ENCODE peak calls at places on chromosomes 2 and 18, in five cellular contexts. One of them, this sample, is unnamed.

GRCh38 chr2:29806461-29806860 is 114.9 kb downstream of the ALK start:
- DNase-seq in transverse colon: no peak
- DNase-seq in ACHN: no peak
- DNase-seq in spleen: no peak
- DNase-seq in RKO: no peak
- DNase-seq in this sample: no peak

GRCh38 chr18:65761636-65762310 is 11.0 kb downstream of the CDH7 start:
- DNase-seq in transverse colon: no peak
- DNase-seq in ACHN: no peak
- DNase-seq in spleen: no peak
- DNase-seq in RKO: no peak
- DNase-seq in this sample: no peak

GRCh38 chr2:44668336-44668735 is 273.2 kb upstream of the SIX3 start:
- DNase-seq in transverse colon: no peak
- DNase-seq in ACHN: peak
- DNase-seq in spleen: no peak
- DNase-seq in RKO: no peak
- DNase-seq in this sample: no peak

GRCh38 chr2:72145658-72146329 is 1.9 kb downstream of the CYP26B1 start:
- DNase-seq in transverse colon: no peak
- DNase-seq in ACHN: no peak
- DNase-seq in spleen: peak
- DNase-seq in RKO: no peak
- DNase-seq in this sample: no peak

GRCh38 chr2:42118759-42119569 is 50.2 kb upstream of the EML4 start:
- DNase-seq in transverse colon: no peak
- DNase-seq in ACHN: no peak
- DNase-seq in spleen: no peak
- DNase-seq in RKO: no peak
- DNase-seq in this sample: no peak

GRCh38 chr2:219784178-219784577 is 156.7 kb downstream of the SLC4A3 start:
- DNase-seq in transverse colon: no peak
- DNase-seq in ACHN: no peak
- DNase-seq in spleen: no peak
- DNase-seq in RKO: no peak
- DNase-seq in this sample: no peak

GRCh38 chr2:36756438-36756837 is 59.9 kb downstream of the VIT start:
- DNase-seq in transverse colon: no peak
- DNase-seq in ACHN: no peak
- DNase-seq in spleen: no peak
- DNase-seq in RKO: no peak
- DNase-seq in this sample: no peak

GRCh38 chr2:162926501-162926900 is 87.9 kb upstream of the KCNH7 start:
- DNase-seq in transverse colon: no peak
- DNase-seq in ACHN: peak
- DNase-seq in spleen: no peak
- DNase-seq in RKO: peak
- DNase-seq in this sample: peak

GRCh38 chr2:239144713-239144999 is 256.2 kb downstream of the HDAC4 start:
- DNase-seq in transverse colon: no peak
- DNase-seq in ACHN: no peak
- DNase-seq in spleen: no peak
- DNase-seq in RKO: no peak
- DNase-seq in this sample: no peak

GRCh38 chr2:199202964-199203363 is 254.8 kb downstream of the SATB2 start:
- DNase-seq in transverse colon: no peak
- DNase-seq in ACHN: no peak
- DNase-seq in spleen: no peak
- DNase-seq in RKO: no peak
- DNase-seq in this sample: no peak

GRCh38 chr2:236341721-236342120 is 77.5 kb upstream of the ASB18 start:
- DNase-seq in transverse colon: no peak
- DNase-seq in ACHN: no peak
- DNase-seq in spleen: no peak
- DNase-seq in RKO: no peak
- DNase-seq in this sample: no peak

GRCh38 chr2:241860184-241861078 is 1.7 kb upstream of the PDCD1 start:
- DNase-seq in transverse colon: no peak
- DNase-seq in ACHN: no peak
- DNase-seq in spleen: peak
- DNase-seq in RKO: no peak
- DNase-seq in this sample: no peak

GRCh38 chr2:225282858-225283693 is 116.4 kb upstream of the NYAP2 start:
- DNase-seq in transverse colon: no peak
- DNase-seq in ACHN: peak
- DNase-seq in spleen: no peak
- DNase-seq in RKO: peak
- DNase-seq in this sample: peak

This sample was measured in HS-5.